ENCODE peak calls at places on chromosomes 3 and 15, in five cellular contexts. D is astrocyte, N is HCT116, W is IMR-90, V is hepatocyte. P is an unnamed sample.
A peak's percentile ranks its signal among the peaks of the same experiment; 100 is the strongest.

GRCh38 chr3:24523195-24523594 is 28.5 kb upstream of the THRB start:
- DNase-seq in D (no peak), V (no peak), W (no peak), N (no peak), P (no peak)

GRCh38 chr3:70979983-70980645 is 603.4 kb downstream of the FOXP1 start:
- DNase-seq in V (no peak), W (peak; percentile 35), D (peak; percentile 83), N (no peak), P (no peak)

GRCh38 chr3:190378240-190378891 is 9.6 kb upstream of the CLDN16 start:
- DNase-seq in V (no peak), D (peak; percentile 97), N (no peak), W (peak; percentile 79), P (no peak)

GRCh38 chr3:125375950-125376679 is 990 bp upstream of the ZNF148 start:
- DNase-seq in N (no peak), V (peak; percentile 30), D (no peak), W (peak; percentile 62), P (peak; percentile 70)

GRCh38 chr15:43086551-43086950 is 19.3 kb downstream of the UBR1 start:
- DNase-seq in D (peak; percentile 39), W (peak; percentile 38), V (no peak), N (no peak), P (no peak)

GRCh38 chr15:77371850-77372249 is 48.1 kb downstream of the PEAK1 start:
- DNase-seq in W (no peak), V (no peak), D (no peak), N (no peak), P (no peak)

GRCh38 chr15:80906159-80906775 is 83.4 kb downstream of the MESD start:
- DNase-seq in D (peak; percentile 41), V (no peak), N (peak; percentile 44), W (peak; percentile 67), P (peak; percentile 83)

GRCh38 chr3:61945657-61946056 is 384.3 kb downstream of the PTPRG start:
- DNase-seq in N (no peak), W (no peak), D (no peak), V (no peak), P (no peak)

GRCh38 chr3:67940200-67940952 is 286.0 kb upstream of the SUCLG2 start:
- DNase-seq in V (peak; percentile 15), W (no peak), D (no peak), N (no peak), P (no peak)

GRCh38 chr3:161070980-161071663 is 34.0 kb downstream of the B3GALNT1 start:
- DNase-seq in D (no peak), N (no peak), V (no peak), W (no peak), P (no peak)

GRCh38 chr3:152243301-152243711 is 25.4 kb upstream of the MBNL1 start:
- DNase-seq in W (no peak), N (no peak), V (no peak), D (no peak), P (no peak)

GRCh38 chr15:55827965-55828364 is 85.0 kb upstream of the PRTG start:
- DNase-seq in V (no peak), D (no peak), N (no peak), W (no peak), P (no peak)

DNA sequence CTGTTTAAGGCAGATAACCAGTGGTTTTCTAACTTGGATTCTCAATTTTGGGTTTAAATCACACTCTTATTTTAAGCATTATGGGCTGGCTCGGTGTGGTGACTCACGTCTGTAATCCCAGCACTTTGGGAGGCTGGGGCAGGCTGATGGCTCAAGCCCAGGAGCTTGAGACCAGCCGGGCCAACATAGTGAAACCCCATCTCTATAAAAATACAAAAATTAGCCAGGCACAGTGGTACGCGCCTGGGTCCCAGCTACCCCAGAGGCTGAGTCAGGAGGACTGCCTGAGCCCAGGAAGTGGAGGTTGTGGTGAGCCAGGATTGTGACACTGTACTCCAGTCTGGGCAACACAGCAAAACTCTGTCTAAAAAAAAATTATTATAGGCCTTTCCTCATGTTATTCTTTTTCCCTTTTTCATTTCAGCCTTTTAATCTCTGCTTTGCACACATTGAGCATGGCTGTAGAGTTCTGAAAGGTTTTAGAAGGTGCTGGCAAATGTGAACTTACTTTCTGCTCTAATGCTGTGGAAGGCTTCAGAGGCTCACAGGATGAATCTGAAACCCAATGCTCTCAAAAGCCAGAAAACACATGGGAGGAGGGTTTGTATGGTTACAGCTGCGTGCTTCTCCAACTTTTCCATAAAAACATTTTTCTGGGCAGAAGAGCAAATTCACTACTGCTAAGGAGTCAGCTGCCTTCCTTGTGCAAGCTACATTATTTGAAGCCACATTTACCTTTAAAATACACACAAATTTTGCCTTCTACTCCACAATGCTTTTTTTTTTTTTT is 32.5 kb downstream of the CHAC1 start:
- DNase-seq in W (peak; percentile 73), D (peak; percentile 39), N (no peak), V (no peak), P (no peak)
- H3K4me3 ChIP-seq in W (no peak overlapping the region), D (no peak overlapping the region), N (no peak overlapping the region), V (no peak overlapping the region), P (no peak overlapping the region)

DNA sequence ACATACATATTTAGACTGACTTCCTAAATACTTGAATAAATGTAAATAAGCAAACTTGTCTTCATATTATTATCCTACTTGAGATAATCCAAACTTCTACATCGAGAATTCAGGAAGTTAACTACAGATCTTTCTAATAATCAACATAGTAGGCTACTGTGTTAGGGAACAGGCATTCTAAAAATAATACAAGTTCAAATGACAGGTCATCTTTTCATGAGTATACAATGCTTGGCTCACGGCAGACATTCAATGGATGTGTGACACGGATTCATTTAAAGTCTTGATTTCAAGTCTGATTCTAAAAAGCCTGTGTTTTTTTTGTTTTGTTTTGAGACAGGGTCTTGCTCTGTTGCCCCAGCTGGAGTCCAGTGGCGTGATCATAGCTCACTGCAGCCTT is 88.7 kb downstream of the BTD start:
- DNase-seq in W (no peak), D (no peak), V (no peak), N (no peak), P (no peak)
- H3K36me3 ChIP-seq in W (peaks cover 37% of the 10 kb centered on the region), D (peaks cover 30% of the 10 kb centered on the region), V (no peaks in the 10 kb centered on the region), N (peaks cover 3% of the 10 kb centered on the region), P (peaks cover 48% of the 10 kb centered on the region)

DNA sequence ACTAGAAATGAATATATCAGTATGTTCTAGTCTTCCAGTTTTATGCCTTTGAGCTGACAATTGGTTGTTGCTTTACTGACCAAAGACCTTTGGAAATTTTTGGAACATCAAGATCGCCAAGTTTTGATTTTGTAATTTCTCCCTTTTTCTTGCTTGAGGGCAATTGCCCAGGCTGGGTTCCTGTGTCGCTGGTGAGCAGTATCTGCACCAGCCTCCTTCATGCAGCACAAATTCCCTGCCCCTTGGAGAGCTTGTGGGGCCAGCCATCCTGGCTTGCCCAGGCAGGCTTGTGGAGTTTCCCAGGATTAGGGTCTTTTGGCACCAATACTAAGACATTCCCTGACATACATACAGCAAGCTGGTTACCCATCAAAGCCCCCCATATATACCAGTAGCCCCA is 37.9 kb upstream of the HACD2 start:
- DNase-seq in W (no peak), D (no peak), V (no peak), N (no peak), P (no peak)
- H3K4me2 ChIP-seq in W (no peak overlapping the region), D (no peak overlapping the region), V (no peak overlapping the region), N (no peak overlapping the region), P (peak overlapping the region; percentile 50)

GRCh38 chr3:188303286-188303799 is 149.4 kb downstream of the LPP start:
- DNase-seq in V (no peak), N (no peak), W (no peak), D (no peak), P (no peak)

GRCh38 chr3:188299068-188299467 is 145.1 kb downstream of the LPP start:
- DNase-seq in N (no peak), V (no peak), W (no peak), D (no peak), P (no peak)

GRCh38 chr3:188299713-188300112 is 145.8 kb downstream of the LPP start:
- DNase-seq in D (no peak), V (no peak), N (no peak), W (no peak), P (no peak)

GRCh38 chr3:188298585-188298984 is 144.6 kb downstream of the LPP start:
- DNase-seq in W (no peak), N (no peak), V (no peak), D (no peak), P (no peak)

DNA sequence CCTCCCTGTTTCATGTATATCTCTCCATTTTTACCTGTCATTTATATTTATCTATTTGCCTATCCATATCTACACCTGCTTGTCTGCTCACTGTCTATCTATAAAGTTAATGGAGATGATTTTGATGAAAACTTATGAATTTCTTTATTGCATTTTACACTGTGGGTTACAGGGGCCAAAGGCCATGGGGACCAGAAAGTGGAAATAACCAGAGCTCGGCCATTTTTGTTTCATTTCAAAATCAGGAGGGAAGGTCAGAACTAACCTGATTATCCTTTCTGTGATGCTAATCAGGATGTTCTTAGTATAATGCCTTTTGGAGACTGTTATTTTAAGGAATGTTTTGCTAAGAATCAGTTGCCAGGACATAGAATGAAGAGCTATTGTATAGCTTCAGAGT is 147.2 kb downstream of the LPP start:
- DNase-seq in D (no peak), V (no peak), W (no peak), N (no peak), P (no peak)
- H3K4me3 ChIP-seq in D (no peak overlapping the region), V (no peak overlapping the region), W (no peak overlapping the region), N (no peak overlapping the region), P (no peak overlapping the region)

GRCh38 chr3:15050405-15051092 is 14.6 kb downstream of the MRPS25 start:
- DNase-seq in V (no peak), D (no peak), W (no peak), N (no peak), P (no peak)

GRCh38 chr3:15051531-15051930 is 13.6 kb downstream of the MRPS25 start:
- DNase-seq in D (no peak), W (peak; percentile 20), N (peak; percentile 32), V (peak; percentile 64), P (no peak)

GRCh38 chr3:15055019-15055557 is 10.0 kb downstream of the MRPS25 start:
- DNase-seq in W (peak; percentile 59), D (peak; percentile 58), N (no peak), V (no peak), P (no peak)

GRCh38 chr3:15052335-15053242 is 12.5 kb downstream of the MRPS25 start:
- DNase-seq in N (no peak), W (no peak), V (no peak), D (no peak), P (no peak)

DNA sequence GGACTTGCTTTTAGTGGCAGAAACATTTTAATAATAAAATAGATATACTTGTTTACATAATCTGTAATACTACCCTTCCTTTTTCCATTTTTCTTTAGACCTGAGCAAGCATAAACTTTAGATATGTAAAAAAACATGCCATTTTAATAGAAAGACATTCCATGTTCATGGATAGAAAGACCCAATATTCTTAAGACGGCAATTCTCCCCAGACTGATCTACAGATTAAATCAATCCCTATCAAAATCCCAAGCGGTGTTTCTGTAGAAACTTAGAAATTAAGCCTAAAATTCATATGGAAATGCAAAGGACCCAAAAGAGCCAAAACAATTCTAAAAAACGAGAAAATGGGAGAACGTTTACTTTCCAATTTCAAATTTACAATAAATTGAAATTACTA is 11.6 kb downstream of the MRPS25 start:
- DNase-seq in V (no peak), D (no peak), W (no peak), N (no peak), P (no peak)
- H3K36me3 ChIP-seq in V (no peaks in the 10 kb centered on the region), D (peaks cover 28% of the 10 kb centered on the region), W (peaks cover 40% of the 10 kb centered on the region), N (peaks cover 32% of the 10 kb centered on the region), P (peaks cover 23% of the 10 kb centered on the region)